ENCODE peak calls at places on chromosome 9, in five cellular contexts. One of them, this sample, is unnamed.

GRCh38 chr9:123509646-123510045 is 153.6 kb downstream of the CRB2 start:
- DNase-seq in psoas muscle: no peak
- DNase-seq in dorsolateral prefrontal cortex: no peak
- DNase-seq in GM06990: no peak
- DNase-seq in uterus: no peak
- DNase-seq in this sample: no peak

GRCh38 chr9:18632624-18633407 is 158.9 kb downstream of the ADAMTSL1 start:
- DNase-seq in dorsolateral prefrontal cortex: no peak
- DNase-seq in psoas muscle: no peak
- DNase-seq in GM06990: no peak
- DNase-seq in uterus: peak; percentile 52
- DNase-seq in this sample: no peak

GRCh38 chr9:21812415-21812814 is 10.0 kb downstream of the MTAP start:
- DNase-seq in uterus: no peak
- DNase-seq in dorsolateral prefrontal cortex: no peak
- DNase-seq in GM06990: no peak
- DNase-seq in psoas muscle: no peak
- DNase-seq in this sample: no peak

GRCh38 chr9:4662108-4662988 is at the start of gene PLPP6:
- DNase-seq in dorsolateral prefrontal cortex: peak; percentile 75
- DNase-seq in psoas muscle: peak; percentile 94
- DNase-seq in uterus: peak; percentile 85
- DNase-seq in GM06990: peak; percentile 81
- DNase-seq in this sample: peak; percentile 90

GRCh38 chr9:30329441-30329840 is 2055.0 kb upstream of the ACO1 start:
- DNase-seq in dorsolateral prefrontal cortex: no peak
- DNase-seq in psoas muscle: no peak
- DNase-seq in uterus: no peak
- DNase-seq in GM06990: no peak
- DNase-seq in this sample: no peak

GRCh38 chr9:100063185-100063584 is 35.6 kb downstream of the ERP44 start:
- DNase-seq in uterus: no peak
- DNase-seq in psoas muscle: no peak
- DNase-seq in GM06990: no peak
- DNase-seq in dorsolateral prefrontal cortex: no peak
- DNase-seq in this sample: no peak

GRCh38 chr9:134622896-134623407 is 18.7 kb upstream of the COL5A1 start:
- DNase-seq in uterus: peak; percentile 6
- DNase-seq in dorsolateral prefrontal cortex: no peak
- DNase-seq in GM06990: no peak
- DNase-seq in psoas muscle: no peak
- DNase-seq in this sample: no peak

GRCh38 chr9:106529616-106530015 is 333.4 kb upstream of the ZNF462 start:
- DNase-seq in uterus: no peak
- DNase-seq in psoas muscle: no peak
- DNase-seq in dorsolateral prefrontal cortex: no peak
- DNase-seq in GM06990: no peak
- DNase-seq in this sample: no peak

GRCh38 chr9:121445986-121446385 is 53.7 kb downstream of the GGTA1 start:
- DNase-seq in dorsolateral prefrontal cortex: no peak
- DNase-seq in psoas muscle: no peak
- DNase-seq in uterus: no peak
- DNase-seq in GM06990: no peak
- DNase-seq in this sample: no peak

GRCh38 chr9:85524531-85524930 is 217.2 kb downstream of the AGTPBP1 start:
- DNase-seq in psoas muscle: no peak
- DNase-seq in uterus: no peak
- DNase-seq in dorsolateral prefrontal cortex: no peak
- DNase-seq in GM06990: no peak
- DNase-seq in this sample: no peak

GRCh38 chr9:17837931-17838330 is 259.1 kb downstream of the SH3GL2 start:
- DNase-seq in uterus: no peak
- DNase-seq in psoas muscle: no peak
- DNase-seq in GM06990: no peak
- DNase-seq in dorsolateral prefrontal cortex: no peak
- DNase-seq in this sample: no peak

GRCh38 chr9:71769175-71770165 is 1.2 kb upstream of the CEMIP2 start:
- DNase-seq in psoas muscle: peak; percentile 94
- DNase-seq in GM06990: peak; percentile 48
- DNase-seq in dorsolateral prefrontal cortex: peak; percentile 55
- DNase-seq in uterus: peak; percentile 63
- DNase-seq in this sample: peak; percentile 95

GRCh38 chr9:73869261-73869660 is 627.9 kb upstream of the RORB start:
- DNase-seq in GM06990: peak; percentile 6
- DNase-seq in psoas muscle: no peak
- DNase-seq in uterus: no peak
- DNase-seq in dorsolateral prefrontal cortex: no peak
- DNase-seq in this sample: no peak

GRCh38 chr9:96618209-96619108 is 1.2 kb downstream of the CDC14B start:
- DNase-seq in psoas muscle: peak; percentile 76
- DNase-seq in uterus: no peak
- DNase-seq in GM06990: no peak
- DNase-seq in dorsolateral prefrontal cortex: peak; percentile 55
- DNase-seq in this sample: peak; percentile 62

DNA sequence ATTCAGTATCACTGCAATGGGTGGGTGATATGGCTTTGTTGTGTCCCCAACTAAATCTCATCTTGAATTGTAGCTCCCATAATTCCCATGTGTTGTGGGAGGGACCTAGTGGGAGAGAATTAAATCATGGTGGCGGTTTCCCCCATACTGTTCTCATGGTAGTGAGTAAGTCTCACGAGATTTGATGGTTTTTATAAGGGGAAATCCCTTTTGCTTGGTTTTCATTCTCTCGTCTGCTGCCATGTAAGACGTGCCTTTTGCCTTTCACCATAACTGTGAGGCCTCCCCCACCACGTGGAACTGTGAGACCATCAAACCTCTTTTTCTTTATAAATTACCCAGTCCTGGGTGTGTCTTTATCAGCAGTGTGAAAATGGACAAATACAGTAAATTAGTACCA is 9.5 kb upstream of the NANS start:
- DNase-seq in dorsolateral prefrontal cortex: no peak
- DNase-seq in psoas muscle: no peak
- DNase-seq in uterus: no peak
- DNase-seq in GM06990: no peak
- DNase-seq in this sample: no peak
- H3K4me3 ChIP-seq in dorsolateral prefrontal cortex: no peak overlapping the region
- H3K4me3 ChIP-seq in psoas muscle: no peak overlapping the region
- H3K4me3 ChIP-seq in uterus: no peak overlapping the region
- H3K4me3 ChIP-seq in GM06990: peak overlapping the region; percentile 64
- H3K4me3 ChIP-seq in this sample: no peak overlapping the region

DNA sequence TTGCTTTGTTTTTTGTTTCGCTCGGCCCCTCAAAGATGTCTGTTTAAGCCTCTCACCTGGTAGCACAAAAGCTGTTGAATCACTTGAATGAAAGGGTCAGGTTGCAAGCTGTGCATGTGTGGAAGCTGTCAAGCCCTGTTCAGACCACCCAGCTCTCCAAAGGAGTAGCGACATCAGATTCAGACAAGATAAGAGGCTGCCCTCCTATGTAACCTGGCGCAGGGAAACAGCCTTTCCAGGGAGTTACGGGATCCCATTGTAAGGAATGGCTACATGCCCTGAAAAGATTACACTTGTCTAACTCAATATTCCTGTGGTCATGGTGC is 2.9 kb downstream of the FREM1 start:
- DNase-seq in dorsolateral prefrontal cortex: no peak
- DNase-seq in uterus: no peak
- DNase-seq in GM06990: no peak
- DNase-seq in psoas muscle: no peak
- DNase-seq in this sample: no peak
- TF ChIP-seq CTCF in dorsolateral prefrontal cortex: no peak
- TF ChIP-seq CTCF in uterus: no peak
- TF ChIP-seq CTCF in GM06990: no peak
- TF ChIP-seq CTCF in psoas muscle: no peak
- TF ChIP-seq CTCF in this sample: no peak

GRCh38 chr9:109641079-109641659 is 138.8 kb upstream of the PALM2AKAP2 start:
- DNase-seq in psoas muscle: no peak
- DNase-seq in GM06990: no peak
- DNase-seq in uterus: no peak
- DNase-seq in dorsolateral prefrontal cortex: no peak
- DNase-seq in this sample: no peak

GRCh38 chr9:109640232-109641078 is 139.5 kb upstream of the PALM2AKAP2 start:
- DNase-seq in psoas muscle: peak; percentile 59
- DNase-seq in GM06990: peak; percentile 11
- DNase-seq in uterus: peak; percentile 15
- DNase-seq in dorsolateral prefrontal cortex: peak; percentile 77
- DNase-seq in this sample: no peak

DNA sequence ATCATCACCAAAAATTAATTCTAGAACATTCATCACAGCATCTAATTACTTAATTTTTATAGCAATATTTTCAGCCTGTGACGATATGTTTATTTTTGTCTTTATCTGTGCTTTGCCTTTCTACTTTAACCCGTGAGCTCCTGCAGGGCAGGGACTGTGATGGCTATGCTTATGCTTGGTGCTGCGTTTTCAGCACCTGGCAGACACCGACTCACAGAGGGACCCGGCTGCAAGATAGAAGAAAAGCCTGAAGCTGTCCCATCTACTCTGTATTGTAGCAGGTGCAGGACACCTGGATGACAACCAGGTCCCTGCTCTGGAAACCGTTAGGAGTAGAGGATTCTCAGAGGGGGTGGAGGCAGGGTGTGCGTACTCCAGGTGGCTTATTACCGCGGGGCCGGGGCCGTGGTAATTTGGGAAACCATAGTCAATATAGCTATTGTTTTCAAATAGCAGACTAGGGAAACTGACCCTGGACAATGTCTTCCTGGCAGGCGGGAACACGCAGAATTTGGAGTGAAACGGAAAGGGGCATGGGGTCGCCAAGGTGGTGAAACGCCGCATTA is 140.2 kb upstream of the PALM2AKAP2 start:
- DNase-seq in dorsolateral prefrontal cortex: no peak
- DNase-seq in uterus: no peak
- DNase-seq in GM06990: no peak
- DNase-seq in psoas muscle: no peak
- DNase-seq in this sample: no peak
- H3K4me3 ChIP-seq in dorsolateral prefrontal cortex: peak overlapping the region; percentile 74
- H3K4me3 ChIP-seq in uterus: no peak overlapping the region
- H3K4me3 ChIP-seq in GM06990: no peak overlapping the region
- H3K4me3 ChIP-seq in psoas muscle: peak overlapping the region; percentile 55
- H3K4me3 ChIP-seq in this sample: peak overlapping the region; percentile 44

GRCh38 chr9:93276973-93277372 is 93.0 kb downstream of the WNK2 start:
- DNase-seq in uterus: no peak
- DNase-seq in GM06990: no peak
- DNase-seq in dorsolateral prefrontal cortex: no peak
- DNase-seq in psoas muscle: no peak
- DNase-seq in this sample: peak; percentile 17
- TF ChIP-seq CTCF in uterus: no peak
- TF ChIP-seq CTCF in GM06990: peak; percentile 14
- TF ChIP-seq CTCF in dorsolateral prefrontal cortex: no peak
- TF ChIP-seq CTCF in psoas muscle: no peak
- TF ChIP-seq CTCF in this sample: no peak

GRCh38 chr9:86801246-86801645 is 146.1 kb downstream of the GAS1 start:
- DNase-seq in GM06990: no peak
- DNase-seq in uterus: no peak
- DNase-seq in dorsolateral prefrontal cortex: no peak
- DNase-seq in psoas muscle: no peak
- DNase-seq in this sample: no peak

GRCh38 chr9:86807577-86807976 is 139.7 kb downstream of the GAS1 start:
- DNase-seq in uterus: peak; percentile 82
- DNase-seq in dorsolateral prefrontal cortex: no peak
- DNase-seq in psoas muscle: no peak
- DNase-seq in GM06990: no peak
- DNase-seq in this sample: no peak

GRCh38 chr9:86804011-86804410 is 143.3 kb downstream of the GAS1 start:
- DNase-seq in dorsolateral prefrontal cortex: no peak
- DNase-seq in psoas muscle: no peak
- DNase-seq in uterus: no peak
- DNase-seq in GM06990: no peak
- DNase-seq in this sample: no peak

GRCh38 chr9:86800681-86801080 is 146.6 kb downstream of the GAS1 start:
- DNase-seq in psoas muscle: no peak
- DNase-seq in GM06990: no peak
- DNase-seq in dorsolateral prefrontal cortex: no peak
- DNase-seq in uterus: no peak
- DNase-seq in this sample: no peak

GRCh38 chr9:86802900-86803673 is 144.2 kb downstream of the GAS1 start:
- DNase-seq in uterus: no peak
- DNase-seq in GM06990: no peak
- DNase-seq in psoas muscle: no peak
- DNase-seq in dorsolateral prefrontal cortex: no peak
- DNase-seq in this sample: no peak
- H3K4me3 ChIP-seq in uterus: no peak overlapping the region
- H3K4me3 ChIP-seq in GM06990: no peak overlapping the region
- H3K4me3 ChIP-seq in psoas muscle: no peak overlapping the region
- H3K4me3 ChIP-seq in dorsolateral prefrontal cortex: no peak overlapping the region
- H3K4me3 ChIP-seq in this sample: no peak overlapping the region

DNA sequence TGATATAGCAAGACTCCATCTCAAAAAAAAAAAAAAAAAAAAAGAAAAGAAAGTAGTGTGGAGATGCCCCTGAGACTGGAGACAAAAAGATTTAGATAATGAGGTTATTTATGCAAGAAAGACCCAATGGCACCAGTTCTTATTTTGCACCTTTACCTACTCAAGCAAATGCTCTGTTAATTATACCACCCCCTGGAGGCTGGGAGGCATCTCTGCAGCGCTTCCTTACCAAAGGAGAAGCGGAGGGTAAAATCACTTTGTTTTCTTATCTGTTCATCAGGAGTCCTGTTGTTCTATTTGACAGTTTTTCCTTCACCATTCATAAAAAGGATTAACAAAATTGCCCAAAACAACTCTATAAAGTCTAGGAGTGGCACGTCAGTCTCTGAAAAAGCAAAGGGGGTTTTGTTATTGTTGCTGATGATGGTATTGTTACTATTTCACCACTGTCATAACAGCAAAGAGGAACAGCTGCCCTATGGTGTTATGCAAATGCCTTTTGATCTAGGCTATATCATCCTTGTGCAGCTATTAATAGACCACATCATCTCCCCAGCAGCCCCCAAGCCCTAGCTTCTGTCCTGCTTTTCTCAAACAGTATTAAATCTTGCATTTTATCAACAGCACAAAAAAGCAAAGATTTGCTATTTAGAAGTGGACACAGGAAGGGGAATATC is 174.0 kb downstream of the PALM2AKAP2 start:
- DNase-seq in GM06990: no peak
- DNase-seq in psoas muscle: no peak
- DNase-seq in uterus: no peak
- DNase-seq in dorsolateral prefrontal cortex: no peak
- DNase-seq in this sample: no peak
- TF ChIP-seq CTCF in GM06990: peak; percentile 25
- TF ChIP-seq CTCF in psoas muscle: no peak
- TF ChIP-seq CTCF in uterus: no peak
- TF ChIP-seq CTCF in dorsolateral prefrontal cortex: no peak
- TF ChIP-seq CTCF in this sample: no peak

This sample was measured in Peyer's patch.